ENCODE peak calls at places on chromosomes 2 and 18, in seven cellular contexts. M is CD8-positive, alpha-beta T cell; W is AG04450; D is choroid plexus epithelial cell; R is adipocyte; K is ovary; T is spleen. A is an unnamed sample.
A peak's percentile ranks its signal among the peaks of the same experiment; 100 is the strongest.

GRCh38 chr2:46481541-46482193 is 2.3 kb downstream of the TMEM247 start:
- DNase-seq in W (peak; percentile 36), K (no peak), T (no peak), M (no peak), D (peak; percentile 78), R (peak; percentile 55), A (peak; percentile 89)

GRCh38 chr2:168396131-168396530 is 59.9 kb upstream of the CERS6 start:
- DNase-seq in T (no peak), W (no peak), D (peak; percentile 62), M (no peak), K (no peak), R (peak; percentile 13), A (peak; percentile 13)

GRCh38 chr2:173346035-173346434 is 8.6 kb upstream of the CDCA7 start:
- DNase-seq in M (no peak), R (no peak), D (no peak), K (no peak), T (no peak), W (no peak), A (no peak)

GRCh38 chr2:191178806-191179514 is 28.2 kb upstream of the STAT4 start:
- DNase-seq in T (no peak), K (no peak), W (no peak), D (peak; percentile 24), R (no peak), M (no peak), A (peak; percentile 98)

GRCh38 chr2:231294578-231295362 is 96.3 kb downstream of the ARMC9 start:
- DNase-seq in T (no peak), W (no peak), R (no peak), M (no peak), K (no peak), D (peak; percentile 33), A (no peak)

GRCh38 chr2:52210611-52211010 is 1178.7 kb upstream of the NRXN1 start:
- DNase-seq in W (no peak), R (no peak), M (no peak), T (no peak), K (no peak), D (no peak), A (no peak)

GRCh38 chr2:49367003-49367402 is 212.7 kb upstream of the FSHR start:
- DNase-seq in W (no peak), R (no peak), T (no peak), K (no peak), D (no peak), M (no peak), A (no peak)

GRCh38 chr2:53787911-53788289 is 1.1 kb downstream of the ERLEC1 start:
- DNase-seq in D (peak; percentile 33), T (no peak), R (no peak), W (no peak), K (no peak), M (no peak), A (no peak)

GRCh38 chr18:56696966-56697365 is 45.8 kb downstream of the WDR7 start:
- DNase-seq in K (no peak), T (no peak), R (no peak), M (no peak), D (peak; percentile 34), W (no peak), A (no peak)

GRCh38 chr2:9885036-9885684 is 41.9 kb downstream of the TAF1B start:
- DNase-seq in M (no peak), R (peak; percentile 26), T (no peak), W (no peak), D (peak; percentile 40), K (no peak), A (no peak)

GRCh38 chr2:31664949-31665724 is 84.4 kb upstream of the SRD5A2 start:
- DNase-seq in W (no peak), M (no peak), D (no peak), K (no peak), T (no peak), R (no peak), A (no peak)

GRCh38 chr2:191572319-191572718 is 105.6 kb upstream of the NABP1 start:
- DNase-seq in W (no peak), D (no peak), R (no peak), K (no peak), T (no peak), M (no peak), A (no peak)

GRCh38 chr18:26215247-26215970 is 10.8 kb upstream of the TAF4B start:
- DNase-seq in D (no peak), T (no peak), W (no peak), R (no peak), K (no peak), M (peak; percentile 50), A (no peak)
- H3K4me3 ChIP-seq in D (no peak overlapping the region), T (no peak overlapping the region), W (no peak overlapping the region), R (no peak overlapping the region), K (no peak overlapping the region), M (no peak overlapping the region), A (no peak overlapping the region)

DNA sequence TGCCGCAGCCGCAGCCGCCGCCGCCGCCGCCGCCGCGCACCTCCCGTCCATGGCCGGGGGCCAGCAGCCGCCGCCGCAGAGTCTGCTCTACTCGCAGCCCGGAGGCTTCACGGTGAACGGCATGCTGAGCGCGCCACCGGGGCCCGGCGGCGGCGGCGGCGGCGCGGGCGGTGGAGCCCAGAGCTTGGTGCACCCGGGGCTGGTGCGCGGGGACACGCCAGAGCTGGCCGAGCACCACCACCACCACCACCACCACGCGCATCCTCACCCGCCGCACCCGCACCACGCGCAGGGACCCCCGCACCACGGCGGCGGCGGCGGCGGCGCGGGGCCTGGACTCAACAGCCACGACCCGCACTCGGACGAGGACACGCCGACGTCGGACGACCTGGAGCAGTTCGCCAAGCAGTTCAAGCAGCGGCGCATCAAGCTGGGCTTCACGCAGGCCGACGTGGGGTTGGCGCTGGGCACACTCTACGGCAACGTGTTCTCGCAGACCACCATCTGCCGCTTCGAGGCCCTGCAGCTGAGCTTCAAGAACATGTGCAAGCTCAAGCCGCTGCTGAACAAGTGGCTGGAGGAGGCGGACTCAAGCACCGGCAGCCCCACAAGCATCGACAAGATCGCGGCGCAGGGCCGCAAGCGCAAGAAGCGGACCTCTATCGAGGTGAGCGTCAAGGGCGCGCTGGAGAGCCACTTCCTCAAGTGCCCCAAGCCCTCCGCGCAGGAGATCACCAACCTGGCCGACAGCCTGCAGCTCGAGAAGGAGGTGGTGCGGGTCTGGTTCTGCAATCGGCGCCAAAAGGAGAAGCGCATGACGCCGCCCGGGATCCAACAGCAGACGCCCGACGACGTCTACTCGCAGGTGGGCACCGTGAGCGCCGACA is 2.4 kb downstream of the POU3F3 start:
- DNase-seq in K (no peak), R (no peak), D (no peak), M (no peak), W (no peak), T (peak; percentile 76), A (no peak)
- H3K4me3 ChIP-seq in K (no peak overlapping the region), R (no peak overlapping the region), D (no peak overlapping the region), M (no peak overlapping the region), W (no peak overlapping the region), T (peak overlapping the region; percentile 11), A (no peak overlapping the region)

DNA sequence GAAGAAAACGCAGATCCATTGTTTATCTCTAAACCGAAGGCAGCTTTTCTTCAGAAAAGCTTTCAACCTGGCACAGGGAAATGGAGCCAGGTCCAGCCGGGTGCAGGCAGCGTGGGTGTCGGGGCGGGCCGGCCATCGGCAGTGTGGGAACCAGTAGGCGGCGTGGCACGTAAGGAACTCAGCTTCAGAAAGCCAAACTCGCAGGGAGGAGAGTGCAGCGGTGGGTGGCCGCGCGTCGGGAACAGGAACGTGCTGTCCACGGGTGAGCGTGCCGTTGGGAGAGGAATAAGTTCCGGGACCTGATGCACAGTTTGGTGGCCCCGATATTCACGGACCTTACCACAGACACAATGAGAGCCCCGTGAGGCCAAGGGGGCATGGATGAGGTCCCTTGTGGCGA is 270.4 kb downstream of the TWIST2 start:
- DNase-seq in K (no peak), W (no peak), R (no peak), T (no peak), D (no peak), M (no peak), A (no peak)
- H3K4me3 ChIP-seq in K (no peak overlapping the region), W (no peak overlapping the region), R (no peak overlapping the region), T (no peak overlapping the region), D (no peak overlapping the region), M (no peak overlapping the region), A (no peak overlapping the region)

GRCh38 chr18:35271656-35272055 is 18.4 kb downstream of the ZSCAN30 start:
- DNase-seq in K (no peak), R (no peak), D (no peak), M (no peak), W (no peak), T (no peak), A (no peak)

GRCh38 chr18:35267809-35268208 is 22.2 kb downstream of the ZSCAN30 start:
- DNase-seq in D (no peak), W (no peak), K (peak; percentile 57), T (peak; percentile 83), R (no peak), M (peak; percentile 9), A (no peak)

GRCh38 chr18:35268811-35269210 is 21.2 kb downstream of the ZSCAN30 start:
- DNase-seq in M (no peak), D (no peak), K (no peak), R (no peak), T (no peak), W (no peak), A (no peak)

GRCh38 chr18:35264409-35264808 is 23.6 kb downstream of the ZNF397 start:
- DNase-seq in R (no peak), M (no peak), T (no peak), K (no peak), W (no peak), D (no peak), A (no peak)

DNA sequence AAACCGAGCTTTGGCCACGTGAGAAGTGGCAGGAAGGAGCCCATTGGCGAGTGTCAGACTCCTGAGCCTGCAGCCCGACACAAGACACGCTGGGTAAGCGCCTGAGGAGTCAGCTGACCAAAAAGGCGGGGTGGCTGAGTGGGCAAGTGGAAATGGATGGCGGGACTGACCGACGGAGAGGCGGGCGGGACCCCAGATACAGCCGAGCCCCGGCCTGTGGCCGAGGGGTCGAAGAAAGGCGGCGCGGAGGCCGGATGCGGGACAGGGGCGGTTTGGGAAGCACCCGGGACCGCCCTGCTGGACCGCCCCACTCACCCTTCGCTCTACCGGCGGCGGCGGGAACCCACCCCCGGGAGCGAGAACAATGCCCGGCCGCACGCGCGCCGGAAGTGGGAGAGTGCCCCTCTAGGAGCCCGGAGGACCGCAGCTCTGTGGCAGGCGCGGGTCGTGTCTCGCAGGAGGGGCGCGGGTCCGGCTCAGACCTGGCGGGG is 22.8 kb downstream of the ZSCAN30 start:
- DNase-seq in M (peak; percentile 78), D (peak; percentile 72), T (peak; percentile 93), K (peak; percentile 86), W (no peak), R (no peak), A (no peak)
- H3K4me3 ChIP-seq in M (peak overlapping the region; percentile 84), D (peak overlapping the region; percentile 67), T (peak overlapping the region; percentile 50), K (peak overlapping the region; percentile 63), W (peak overlapping the region; percentile 43), R (peak overlapping the region; percentile 84), A (peak overlapping the region; percentile 46)

GRCh38 chr2:217551229-217551909 is 451.4 kb downstream of the TNS1 start:
- DNase-seq in D (peak; percentile 35), K (no peak), M (no peak), R (peak; percentile 81), T (no peak), W (peak; percentile 46), A (no peak)
- H3K4me3 ChIP-seq in D (no peak overlapping the region), K (no peak overlapping the region), M (no peak overlapping the region), R (no peak overlapping the region), T (no peak overlapping the region), W (no peak overlapping the region), A (no peak overlapping the region)

GRCh38 chr2:33893801-33894200 is 294.7 kb upstream of the FAM98A start:
- DNase-seq in W (no peak), M (no peak), T (no peak), R (no peak), D (no peak), K (no peak), A (no peak)
- H3K4me3 ChIP-seq in W (no peak overlapping the region), M (no peak overlapping the region), T (no peak overlapping the region), R (no peak overlapping the region), D (no peak overlapping the region), K (no peak overlapping the region), A (no peak overlapping the region)